ENCODE peak calls at places on chromosome 10, in five cellular contexts. One of them, this sample, is unnamed.

GRCh38 chr10:23322082-23322481 is 22.5 kb downstream of the C10orf67 start:
- DNase-seq in BE2C: no peak
- DNase-seq in kidney epithelial cell: no peak
- DNase-seq in astrocyte: no peak
- DNase-seq in CD8-positive, alpha-beta T cell: no peak
- DNase-seq in this sample: no peak

GRCh38 chr10:71314028-71314693 is 4.9 kb upstream of the SLC29A3 start:
- DNase-seq in BE2C: peak; percentile 45
- DNase-seq in CD8-positive, alpha-beta T cell: peak; percentile 44
- DNase-seq in astrocyte: no peak
- DNase-seq in kidney epithelial cell: no peak
- DNase-seq in this sample: peak; percentile 42

GRCh38 chr10:36066850-36067249 is 424.8 kb upstream of the FZD8 start:
- DNase-seq in BE2C: no peak
- DNase-seq in kidney epithelial cell: no peak
- DNase-seq in astrocyte: no peak
- DNase-seq in CD8-positive, alpha-beta T cell: no peak
- DNase-seq in this sample: no peak

GRCh38 chr10:125102821-125103220 is 57.5 kb downstream of the CTBP2 start:
- DNase-seq in astrocyte: no peak
- DNase-seq in CD8-positive, alpha-beta T cell: no peak
- DNase-seq in BE2C: no peak
- DNase-seq in kidney epithelial cell: no peak
- DNase-seq in this sample: no peak

GRCh38 chr10:63209703-63210102 is 76.6 kb downstream of the NRBF2 start:
- DNase-seq in CD8-positive, alpha-beta T cell: no peak
- DNase-seq in BE2C: no peak
- DNase-seq in astrocyte: no peak
- DNase-seq in kidney epithelial cell: no peak
- DNase-seq in this sample: no peak

GRCh38 chr10:97333601-97334369 is 744 bp downstream of the FRAT2 start:
- DNase-seq in astrocyte: peak; percentile 35
- DNase-seq in kidney epithelial cell: no peak
- DNase-seq in CD8-positive, alpha-beta T cell: peak; percentile 21
- DNase-seq in BE2C: peak; percentile 43
- DNase-seq in this sample: peak; percentile 32

GRCh38 chr10:4770766-4771553 is 55.0 kb upstream of the AKR1E2 start:
- DNase-seq in kidney epithelial cell: peak; percentile 95
- DNase-seq in CD8-positive, alpha-beta T cell: no peak
- DNase-seq in BE2C: no peak
- DNase-seq in astrocyte: peak; percentile 96
- DNase-seq in this sample: no peak

GRCh38 chr10:37314862-37315261 is 189.5 kb downstream of the ANKRD30A start:
- DNase-seq in BE2C: no peak
- DNase-seq in kidney epithelial cell: no peak
- DNase-seq in astrocyte: no peak
- DNase-seq in CD8-positive, alpha-beta T cell: no peak
- DNase-seq in this sample: no peak

GRCh38 chr10:128405450-128405849 is 279.2 kb upstream of the MKI67 start:
- DNase-seq in BE2C: no peak
- DNase-seq in CD8-positive, alpha-beta T cell: no peak
- DNase-seq in kidney epithelial cell: no peak
- DNase-seq in astrocyte: no peak
- DNase-seq in this sample: no peak

GRCh38 chr10:101601541-101601940 is 13.4 kb downstream of the DPCD start:
- DNase-seq in astrocyte: no peak
- DNase-seq in CD8-positive, alpha-beta T cell: no peak
- DNase-seq in kidney epithelial cell: no peak
- DNase-seq in BE2C: peak; percentile 31
- DNase-seq in this sample: no peak

GRCh38 chr10:108685863-108686531 is 1237.3 kb downstream of the XPNPEP1 start:
- DNase-seq in kidney epithelial cell: no peak
- DNase-seq in CD8-positive, alpha-beta T cell: no peak
- DNase-seq in astrocyte: no peak
- DNase-seq in BE2C: no peak
- DNase-seq in this sample: no peak

GRCh38 chr10:98242823-98243222 is 25.2 kb downstream of the LOXL4 start:
- DNase-seq in astrocyte: no peak
- DNase-seq in BE2C: no peak
- DNase-seq in CD8-positive, alpha-beta T cell: no peak
- DNase-seq in kidney epithelial cell: no peak
- DNase-seq in this sample: no peak

GRCh38 chr10:91672021-91672608 is 39.2 kb upstream of the PPP1R3C start:
- DNase-seq in BE2C: peak; percentile 74
- DNase-seq in kidney epithelial cell: no peak
- DNase-seq in astrocyte: peak; percentile 71
- DNase-seq in CD8-positive, alpha-beta T cell: no peak
- DNase-seq in this sample: no peak

GRCh38 chr10:33801705-33802104 is 467.2 kb upstream of the NRP1 start:
- DNase-seq in kidney epithelial cell: peak; percentile 86
- DNase-seq in BE2C: no peak
- DNase-seq in astrocyte: peak; percentile 46
- DNase-seq in CD8-positive, alpha-beta T cell: no peak
- DNase-seq in this sample: no peak

GRCh38 chr10:61835069-61835908 is 66.2 kb upstream of the ARID5B start:
- DNase-seq in CD8-positive, alpha-beta T cell: no peak
- DNase-seq in BE2C: peak; percentile 35
- DNase-seq in astrocyte: peak; percentile 82
- DNase-seq in kidney epithelial cell: no peak
- DNase-seq in this sample: no peak

GRCh38 chr10:112565434-112566053 is 118.5 kb downstream of the VTI1A start:
- DNase-seq in CD8-positive, alpha-beta T cell: no peak
- DNase-seq in kidney epithelial cell: peak; percentile 7
- DNase-seq in astrocyte: peak; percentile 37
- DNase-seq in BE2C: peak; percentile 55
- DNase-seq in this sample: no peak

GRCh38 chr10:62492870-62493180 is 118.7 kb downstream of the ZNF365 start:
- DNase-seq in BE2C: no peak
- DNase-seq in astrocyte: no peak
- DNase-seq in CD8-positive, alpha-beta T cell: no peak
- DNase-seq in kidney epithelial cell: no peak
- DNase-seq in this sample: no peak

GRCh38 chr10:115402690-115403089 is 309.5 kb downstream of the ATRNL1 start:
- DNase-seq in CD8-positive, alpha-beta T cell: no peak
- DNase-seq in BE2C: no peak
- DNase-seq in astrocyte: peak; percentile 44
- DNase-seq in kidney epithelial cell: no peak
- DNase-seq in this sample: no peak

GRCh38 chr10:76286536-76286935 is 855.1 kb downstream of the LRMDA start:
- DNase-seq in astrocyte: no peak
- DNase-seq in BE2C: no peak
- DNase-seq in CD8-positive, alpha-beta T cell: no peak
- DNase-seq in kidney epithelial cell: no peak
- DNase-seq in this sample: no peak

GRCh38 chr10:74035324-74035723 is 37.4 kb downstream of the VCL start:
- DNase-seq in astrocyte: no peak
- DNase-seq in CD8-positive, alpha-beta T cell: no peak
- DNase-seq in BE2C: no peak
- DNase-seq in kidney epithelial cell: no peak
- DNase-seq in this sample: no peak
- TF ChIP-seq CTCF in astrocyte: peak; percentile 43
- TF ChIP-seq CTCF in CD8-positive, alpha-beta T cell: peak; percentile 15
- TF ChIP-seq CTCF in BE2C: peak; percentile 28
- TF ChIP-seq CTCF in kidney epithelial cell: peak; percentile 17
- TF ChIP-seq CTCF in this sample: no peak

GRCh38 chr10:19347592-19347991 is 299.0 kb downstream of the MALRD1 start:
- DNase-seq in kidney epithelial cell: no peak
- DNase-seq in BE2C: no peak
- DNase-seq in CD8-positive, alpha-beta T cell: no peak
- DNase-seq in astrocyte: no peak
- DNase-seq in this sample: no peak
- TF ChIP-seq CTCF in kidney epithelial cell: peak; percentile 40
- TF ChIP-seq CTCF in BE2C: peak; percentile 18
- TF ChIP-seq CTCF in CD8-positive, alpha-beta T cell: no peak
- TF ChIP-seq CTCF in astrocyte: no peak
- TF ChIP-seq CTCF in this sample: no peak

DNA sequence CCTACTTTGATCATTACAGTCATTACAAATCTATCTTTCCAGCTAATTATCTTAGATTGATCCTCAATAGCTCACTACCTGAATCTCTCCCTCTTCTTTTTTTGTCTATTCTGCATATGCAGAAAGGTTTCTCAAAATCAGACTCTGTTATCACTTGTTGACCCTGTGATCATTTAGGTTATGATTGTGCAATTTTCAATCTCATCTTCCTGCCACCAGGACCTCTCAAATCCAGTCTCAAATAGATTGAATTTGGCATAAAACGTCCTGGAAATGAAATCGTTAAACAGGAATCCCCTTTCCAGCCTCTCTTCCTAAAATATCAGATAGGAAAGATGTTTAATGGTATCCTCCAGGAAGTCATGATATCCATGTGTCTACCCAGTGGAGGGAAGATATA is 96.6 kb downstream of the ST8SIA6 start:
- DNase-seq in BE2C: no peak
- DNase-seq in CD8-positive, alpha-beta T cell: no peak
- DNase-seq in kidney epithelial cell: no peak
- DNase-seq in astrocyte: no peak
- DNase-seq in this sample: no peak
- TF ChIP-seq CTCF in BE2C: no peak
- TF ChIP-seq CTCF in CD8-positive, alpha-beta T cell: no peak
- TF ChIP-seq CTCF in kidney epithelial cell: no peak
- TF ChIP-seq CTCF in astrocyte: no peak
- TF ChIP-seq CTCF in this sample: no peak

GRCh38 chr10:1137499-1138163 is 81.4 kb downstream of the WDR37 start:
- DNase-seq in BE2C: no peak
- DNase-seq in kidney epithelial cell: no peak
- DNase-seq in astrocyte: no peak
- DNase-seq in CD8-positive, alpha-beta T cell: no peak
- DNase-seq in this sample: no peak
- TF ChIP-seq CTCF in BE2C: no peak
- TF ChIP-seq CTCF in kidney epithelial cell: no peak
- TF ChIP-seq CTCF in astrocyte: no peak
- TF ChIP-seq CTCF in CD8-positive, alpha-beta T cell: no peak
- TF ChIP-seq CTCF in this sample: no peak

DNA sequence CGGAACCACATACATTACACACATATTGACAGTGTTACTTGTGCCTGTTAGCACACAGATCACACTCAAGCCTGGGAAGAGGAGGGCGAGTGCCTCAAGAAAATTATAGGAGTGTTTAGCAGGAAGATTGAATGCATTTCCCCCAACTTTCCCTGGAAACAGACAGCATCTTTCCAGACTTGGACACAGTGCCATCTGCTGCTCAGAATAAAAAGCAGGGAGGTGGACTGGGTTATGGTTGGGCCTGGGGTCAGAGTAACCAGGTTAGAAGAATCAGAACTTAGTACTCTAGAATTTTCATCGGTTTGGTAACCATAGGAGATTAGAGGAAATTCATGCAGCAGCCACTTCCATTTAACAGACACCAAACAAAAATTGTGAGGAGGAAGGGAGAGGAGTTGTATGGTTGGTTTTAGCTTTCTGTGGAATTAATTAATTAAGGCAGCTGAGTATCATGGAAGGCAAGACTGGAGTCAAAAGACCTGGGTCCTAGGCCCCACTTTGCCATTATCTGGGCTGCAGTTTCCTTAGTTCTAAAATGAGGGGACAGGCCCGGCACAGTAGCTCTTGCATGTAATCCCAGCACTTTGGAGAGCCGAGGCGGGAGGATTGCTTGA is 43.4 kb upstream of the OPTN start:
- DNase-seq in CD8-positive, alpha-beta T cell: no peak
- DNase-seq in astrocyte: no peak
- DNase-seq in BE2C: peak; percentile 23
- DNase-seq in kidney epithelial cell: no peak
- DNase-seq in this sample: no peak
- TF ChIP-seq CTCF in CD8-positive, alpha-beta T cell: no peak
- TF ChIP-seq CTCF in astrocyte: peak; percentile 59
- TF ChIP-seq CTCF in BE2C: peak; percentile 68
- TF ChIP-seq CTCF in kidney epithelial cell: peak; percentile 38
- TF ChIP-seq CTCF in this sample: no peak

GRCh38 chr10:78033623-78034470 is at the start of gene RPS24:
- DNase-seq in CD8-positive, alpha-beta T cell: peak; percentile 90
- DNase-seq in BE2C: peak; percentile 95
- DNase-seq in kidney epithelial cell: peak; percentile 88
- DNase-seq in astrocyte: peak; percentile 95
- DNase-seq in this sample: peak; percentile 90

GRCh38 chr10:78029294-78030226 is at the start of gene POLR3A:
- DNase-seq in kidney epithelial cell: peak; percentile 89
- DNase-seq in BE2C: peak; percentile 94
- DNase-seq in astrocyte: peak; percentile 99
- DNase-seq in CD8-positive, alpha-beta T cell: peak; percentile 85
- DNase-seq in this sample: peak; percentile 92

GRCh38 chr10:78025685-78026364 is 3.5 kb downstream of the POLR3A start:
- DNase-seq in kidney epithelial cell: peak; percentile 41
- DNase-seq in BE2C: no peak
- DNase-seq in CD8-positive, alpha-beta T cell: no peak
- DNase-seq in astrocyte: peak; percentile 59
- DNase-seq in this sample: no peak

GRCh38 chr10:78023741-78024140 is 5.6 kb downstream of the POLR3A start:
- DNase-seq in kidney epithelial cell: no peak
- DNase-seq in BE2C: no peak
- DNase-seq in CD8-positive, alpha-beta T cell: no peak
- DNase-seq in astrocyte: no peak
- DNase-seq in this sample: no peak

DNA sequence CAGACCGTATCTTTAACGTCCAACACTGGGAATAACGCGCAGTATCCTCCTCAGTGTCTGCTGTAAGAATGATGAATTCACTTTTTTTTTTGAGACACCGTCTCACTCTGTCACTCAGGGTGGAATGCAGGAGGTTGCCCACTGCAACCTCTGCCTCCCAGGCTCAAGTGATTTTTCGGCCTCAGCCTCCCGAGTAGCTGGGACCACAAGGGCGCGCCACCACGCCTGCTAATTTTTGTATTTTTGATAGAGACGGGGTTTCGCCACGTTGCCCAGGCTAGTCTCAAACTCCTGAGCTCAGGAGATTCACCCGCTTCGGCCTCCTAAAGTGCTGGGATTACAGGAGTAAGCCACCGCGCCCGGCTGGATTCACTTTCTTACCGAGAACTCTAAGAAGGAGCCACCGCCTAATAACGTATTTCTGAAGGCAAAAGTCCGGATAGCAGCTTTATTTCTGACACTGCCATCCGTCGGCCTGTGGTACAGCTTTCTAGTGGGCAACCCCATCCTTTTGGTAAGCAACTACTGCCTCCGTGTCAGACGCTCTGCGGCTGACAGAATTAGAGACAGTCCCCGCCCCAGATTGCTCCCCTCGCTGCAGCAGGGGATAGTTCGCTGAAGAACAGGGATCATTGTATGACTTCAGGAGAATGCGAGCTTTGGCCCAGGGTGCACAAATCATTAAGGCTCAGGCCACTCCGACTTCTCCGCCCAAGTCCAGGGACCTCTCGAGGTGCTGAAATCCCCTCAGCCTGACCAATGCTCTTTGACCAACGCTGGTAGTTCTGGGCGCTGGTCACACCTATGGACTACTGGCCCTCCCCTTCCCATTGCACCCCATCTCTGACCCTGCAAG is 649 bp downstream of the POLR3A start:
- DNase-seq in astrocyte: peak; percentile 56
- DNase-seq in CD8-positive, alpha-beta T cell: peak; percentile 5
- DNase-seq in BE2C: no peak
- DNase-seq in kidney epithelial cell: no peak
- DNase-seq in this sample: peak; percentile 47
- TF ChIP-seq CTCF in astrocyte: no peak
- TF ChIP-seq CTCF in CD8-positive, alpha-beta T cell: no peak
- TF ChIP-seq CTCF in BE2C: peak; percentile 15
- TF ChIP-seq CTCF in kidney epithelial cell: no peak
- TF ChIP-seq CTCF in this sample: no peak